ENCODE peak calls at places on chromosomes 6 and 20, in five cellular contexts. Q, J, T, M and N are unnamed samples.

GRCh38 chr20:32823078-32823477 is 3.3 kb downstream of the MAPRE1 start:
- DNase-seq in J (no peak), M (no peak), T (peak; percentile 82), Q (no peak), N (peak; percentile 44)

GRCh38 chr6:27250955-27251671 is 3.6 kb downstream of the PRSS16 start:
- DNase-seq in J (peak; percentile 97), M (peak; percentile 59), T (no peak), Q (peak; percentile 40), N (no peak)

GRCh38 chr6:105839266-105839665 is 246.9 kb upstream of the PRDM1 start:
- DNase-seq in T (peak; percentile 19), M (no peak), Q (no peak), J (no peak), N (no peak)

GRCh38 chr20:37345339-37346231 is at the start of gene SRC:
- DNase-seq in J (peak; percentile 93), M (peak; percentile 90), T (peak; percentile 60), Q (no peak), N (peak; percentile 74)

GRCh38 chr6:11179978-11180303 is 52.5 kb downstream of the NEDD9 start:
- DNase-seq in J (no peak), T (no peak), Q (no peak), M (no peak), N (no peak)

GRCh38 chr6:45997875-45998506 is 17.7 kb downstream of the CLIC5 start:
- DNase-seq in T (no peak), Q (no peak), J (no peak), M (no peak), N (no peak)

GRCh38 chr6:4944325-4944724 is 59.5 kb downstream of the RPP40 start:
- DNase-seq in M (no peak), Q (no peak), J (no peak), T (no peak), N (no peak)

GRCh38 chr6:147099974-147100373 is 104.2 kb upstream of the STXBP5 start:
- DNase-seq in Q (no peak), T (peak; percentile 93), J (no peak), M (no peak), N (no peak)

GRCh38 chr20:3543901-3544507 is 73.2 kb downstream of the ATRN start:
- DNase-seq in T (peak; percentile 81), Q (no peak), J (no peak), M (no peak), N (peak; percentile 78)

GRCh38 chr6:74757788-74758187 is 448.1 kb downstream of the COL12A1 start:
- DNase-seq in Q (no peak), T (no peak), J (no peak), M (no peak), N (no peak)

GRCh38 chr6:149890629-149891045 is 7.3 kb downstream of the RAET1E start:
- DNase-seq in M (no peak), Q (no peak), T (no peak), J (no peak), N (no peak)

GRCh38 chr6:107822154-107823046 is 1.7 kb downstream of the SCML4 start:
- DNase-seq in T (no peak), M (no peak), Q (peak; percentile 21), J (no peak), N (no peak)

GRCh38 chr20:43767686-43768474 is 41.1 kb upstream of the GTSF1L start:
- DNase-seq in Q (no peak), T (peak; percentile 50), J (no peak), M (peak; percentile 50), N (no peak)

GRCh38 chr20:32957451-32957850 is 46.8 kb downstream of the SUN5 start:
- DNase-seq in T (no peak), J (no peak), Q (no peak), M (no peak), N (no peak)

GRCh38 chr6:108744996-108745395 is 103.2 kb upstream of the ARMC2 start:
- DNase-seq in T (no peak), J (no peak), M (no peak), Q (no peak), N (no peak)

GRCh38 chr20:62355527-62356142 is 11.5 kb downstream of the LAMA5 start:
- DNase-seq in M (no peak), J (no peak), T (no peak), Q (no peak), N (peak; percentile 65)

DNA sequence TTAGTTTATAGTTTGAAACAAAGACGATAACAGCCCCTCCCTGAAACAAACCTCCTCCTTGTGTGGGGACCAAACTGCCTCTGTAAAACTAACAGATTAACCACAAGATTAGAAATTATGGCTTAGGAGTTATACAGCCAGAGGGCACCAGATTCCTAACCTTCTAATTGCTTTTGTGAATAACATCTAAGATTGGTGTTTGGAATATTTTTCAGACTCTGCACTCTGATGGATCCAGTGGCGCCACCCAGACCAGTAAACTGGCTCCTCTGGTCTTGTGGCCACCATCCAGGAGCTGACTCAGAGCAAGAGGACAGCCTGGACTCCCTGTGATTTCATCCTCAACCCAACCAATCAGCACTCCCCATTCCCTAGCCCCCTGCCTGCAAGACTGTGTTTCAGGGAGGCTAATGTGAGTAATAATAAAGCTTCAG is 58.3 kb upstream of the SLC22A16 start:
- DNase-seq in T (peak; percentile 72), M (no peak), Q (no peak), J (no peak), N (no peak)
- TF ChIP-seq CTCF in T (no peak), M (peak; percentile 35), Q (no peak), J (peak; percentile 11), N (peak; percentile 21)

GRCh38 chr6:170031096-170031471 is 259.8 kb downstream of the DLL1 start:
- DNase-seq in M (no peak), T (no peak), Q (no peak), J (no peak), N (no peak)

GRCh38 chr6:170031684-170032121 is 259.2 kb downstream of the DLL1 start:
- DNase-seq in J (no peak), T (no peak), M (no peak), Q (no peak), N (no peak)

GRCh38 chr6:170033666-170034065 is 257.2 kb downstream of the DLL1 start:
- DNase-seq in T (no peak), J (no peak), Q (no peak), M (no peak), N (no peak)

GRCh38 chr6:170032706-170033309 is 258.1 kb downstream of the DLL1 start:
- DNase-seq in J (no peak), M (no peak), Q (no peak), T (no peak), N (no peak)

GRCh38 chr6:170032197-170032596 is 258.7 kb downstream of the DLL1 start:
- DNase-seq in T (no peak), M (no peak), J (no peak), Q (no peak), N (no peak)
- TF ChIP-seq MXI1 in T (no peak), M (no peak), J (no peak), Q (no peak), N (no peak)

DNA sequence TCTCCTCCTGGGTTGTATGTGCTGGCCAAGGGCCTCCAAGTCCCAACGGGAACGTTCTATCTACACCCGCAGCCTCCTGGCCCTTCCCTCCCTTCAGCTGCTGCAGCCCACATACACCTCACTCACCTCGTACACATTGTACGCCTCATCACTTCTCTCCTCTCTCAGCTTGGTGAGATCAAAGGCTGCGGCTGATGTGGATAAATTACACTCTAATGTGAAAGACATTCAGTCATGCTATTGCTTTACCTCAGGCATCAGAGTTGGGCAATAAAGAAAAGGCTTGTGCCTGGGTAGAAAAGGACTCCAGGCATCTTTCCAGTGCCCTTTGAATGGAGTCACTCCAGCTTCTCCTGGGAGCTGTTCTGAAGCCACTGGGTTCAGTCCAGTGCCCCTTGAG is 135.3 kb upstream of the FOXQ1 start:
- DNase-seq in J (no peak), Q (no peak), T (no peak), M (no peak), N (no peak)
- TF ChIP-seq CTCF in J (no peak), Q (no peak), T (no peak), M (no peak), N (no peak)

GRCh38 chr6:36977470-36977941 is 8.5 kb downstream of the MTCH1 start:
- DNase-seq in T (no peak), M (no peak), J (peak; percentile 79), Q (no peak), N (no peak)
- TF ChIP-seq MXI1 in T (no peak), M (no peak), J (no peak), Q (no peak), N (no peak)

DNA sequence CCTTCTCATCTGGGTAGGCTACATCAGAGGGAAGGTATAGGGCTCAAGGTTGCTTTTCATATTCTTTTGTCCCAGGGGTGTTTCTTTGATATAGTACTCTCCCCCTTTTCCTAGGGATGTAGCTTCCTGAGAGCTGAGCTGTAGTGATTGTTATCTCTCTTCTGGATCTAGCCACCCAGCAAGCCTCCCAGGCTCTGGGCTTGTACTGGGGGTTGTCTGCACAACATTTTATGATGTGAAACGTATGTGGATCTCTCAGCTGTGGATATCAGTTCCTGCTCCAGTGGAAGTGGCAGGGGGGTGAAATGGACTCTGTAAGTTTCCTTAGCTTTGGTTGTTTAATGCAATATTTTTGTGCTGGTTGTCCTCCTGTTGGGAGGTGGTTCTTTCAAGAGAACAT is 437.3 kb upstream of the SYNCRIP start:
- DNase-seq in Q (no peak), J (no peak), T (no peak), M (no peak), N (no peak)
- TF ChIP-seq CTCF in Q (no peak), J (no peak), T (no peak), M (no peak), N (no peak)

GRCh38 chr6:156502969-156503504 is 274.1 kb upstream of the ARID1B start:
- DNase-seq in J (no peak), Q (no peak), T (no peak), M (no peak), N (no peak)
- TF ChIP-seq MXI1 in J (no peak), Q (no peak), T (no peak), M (no peak), N (no peak)

GRCh38 chr6:138372711-138373463 is 4.8 kb upstream of the SMIM28 start:
- DNase-seq in Q (no peak), T (no peak), J (peak; percentile 17), M (no peak), N (no peak)
- TF ChIP-seq CTCF in Q (no peak), T (no peak), J (no peak), M (no peak), N (no peak)